ENCODE peak calls at places on chromosomes 2 and 18, in four cellular contexts. Q is transverse colon, A is GM12891, D is endothelial cell of umbilical vein. S is an unnamed sample.

GRCh38 chr2:28161466-28161865 is 231.2 kb upstream of the FOSL2 start:
- DNase-seq in A (no peak), D (no peak), Q (no peak), S (no peak)

GRCh38 chr18:21389283-21389682 is 147.3 kb downstream of the GREB1L start:
- DNase-seq in Q (no peak), A (no peak), D (no peak), S (no peak)

GRCh38 chr2:104932243-104932642 is 78.3 kb downstream of the POU3F3 start:
- DNase-seq in Q (no peak), D (no peak), A (no peak), S (no peak)

GRCh38 chr2:183232161-183232865 is 108.1 kb downstream of the NUP35 start:
- DNase-seq in Q (no peak), D (no peak), A (no peak), S (no peak)

GRCh38 chr2:225013432-225014048 is 28.7 kb downstream of the DOCK10 start:
- DNase-seq in A (no peak), Q (no peak), D (no peak), S (no peak)

GRCh38 chr2:82790277-82791021 is 1668.6 kb downstream of the SUCLG1 start:
- DNase-seq in D (no peak), Q (no peak), A (no peak), S (no peak)

GRCh38 chr18:48674758-48675157 is 135.9 kb downstream of the CTIF start:
- DNase-seq in A (no peak), Q (no peak), D (no peak), S (no peak)

GRCh38 chr2:145484443-145485086 is 964.6 kb upstream of the ZEB2 start:
- DNase-seq in Q (no peak), A (no peak), D (peak), S (no peak)

GRCh38 chr2:120999374-121000097 is 263.9 kb downstream of the GLI2 start:
- DNase-seq in A (no peak), Q (no peak), D (no peak), S (no peak)

GRCh38 chr2:23639406-23639982 is 254.5 kb downstream of the KLHL29 start:
- DNase-seq in A (no peak), D (no peak), Q (no peak), S (no peak)

GRCh38 chr2:228674155-228674554 is 492.7 kb upstream of the SPHKAP start:
- DNase-seq in Q (no peak), A (no peak), D (no peak), S (no peak)

GRCh38 chr2:135132314-135132713 is 80.2 kb downstream of the RAB3GAP1 start:
- DNase-seq in D (no peak), A (no peak), Q (no peak), S (no peak)

GRCh38 chr2:197125000-197125399 is 185.6 kb downstream of the ANKRD44 start:
- DNase-seq in D (no peak), Q (no peak), A (no peak), S (no peak)

GRCh38 chr18:51391731-51392130 is 194.2 kb upstream of the MEX3C start:
- DNase-seq in Q (no peak), D (no peak), A (no peak), S (no peak)

GRCh38 chr2:236550701-236551465 is 18.7 kb upstream of the ACKR3 start:
- DNase-seq in D (no peak), A (no peak), Q (no peak), S (no peak)

GRCh38 chr2:219392754-219393153 is 5.0 kb upstream of the DNPEP start:
- DNase-seq in D (no peak), Q (no peak), A (no peak), S (no peak)

GRCh38 chr2:98505991-98506664 is 61.5 kb downstream of the INPP4A start:
- DNase-seq in D (no peak), A (no peak), Q (no peak), S (no peak)

GRCh38 chr2:145055651-145056050 is 535.7 kb upstream of the ZEB2 start:
- DNase-seq in Q (no peak), A (no peak), D (no peak), S (no peak)

GRCh38 chr2:204453730-204454167 is 91.5 kb upstream of the PARD3B start:
- DNase-seq in D (peak), Q (peak), A (no peak), S (no peak)

GRCh38 chr2:189402932-189403331 is 38.3 kb upstream of the WDR75 start:
- DNase-seq in Q (no peak), D (no peak), A (no peak), S (no peak)

GRCh38 chr2:190571666-190572065 is 37.1 kb upstream of the NEMP2 start:
- DNase-seq in D (no peak), Q (no peak), A (no peak), S (no peak)

GRCh38 chr2:173962036-173962435 is 3.1 kb downstream of the SP3 start:
- DNase-seq in Q (no peak), D (peak), A (no peak), S (no peak)

GRCh38 chr2:134260726-134261125 is 6.9 kb downstream of the MGAT5 start:
- DNase-seq in Q (no peak), A (no peak), D (no peak), S (no peak)

GRCh38 chr2:204686415-204686814 is 141.1 kb downstream of the PARD3B start:
- DNase-seq in A (no peak), D (no peak), Q (no peak), S (no peak)

GRCh38 chr2:67650292-67651133 is 253.4 kb downstream of the ETAA1 start:
- DNase-seq in D (peak), A (peak), Q (peak), S (no peak)

GRCh38 chr2:181312515-181312927 is 144.7 kb upstream of the ITGA4 start:
- DNase-seq in Q (peak), A (no peak), D (no peak), S (no peak)

GRCh38 chr2:204251977-204252376 is 293.3 kb upstream of the PARD3B start:
- DNase-seq in A (no peak), D (no peak), Q (no peak), S (no peak)

GRCh38 chr2:144449028-144449406 is 70.9 kb downstream of the ZEB2 start:
- DNase-seq in Q (no peak), A (no peak), D (no peak), S (no peak)

GRCh38 chr18:8351173-8351572 is 258.1 kb upstream of the RAB12 start:
- DNase-seq in Q (no peak), A (no peak), D (no peak), S (no peak)

GRCh38 chr18:29749699-29750098 is 1292.8 kb downstream of the DSC3 start:
- DNase-seq in Q (no peak), A (no peak), D (no peak), S (no peak)

GRCh38 chr2:72747344-72747743 is 78.5 kb downstream of the EXOC6B start:
- DNase-seq in D (no peak), A (no peak), Q (no peak), S (no peak)

GRCh38 chr18:3380384-3380961 is 69.5 kb upstream of the TGIF1 start:
- DNase-seq in A (no peak), D (peak), Q (no peak), S (no peak)

GRCh38 chr2:195898505-195898904 is 170.1 kb downstream of the DNAH7 start:
- DNase-seq in A (no peak), D (peak), Q (peak), S (no peak)

GRCh38 chr2:190069936-190070696 is 7.6 kb upstream of the MSTN start:
- DNase-seq in D (peak), A (no peak), Q (no peak), S (no peak)

GRCh38 chr2:173851256-173851655 is 113.9 kb downstream of the SP3 start:
- DNase-seq in A (no peak), Q (no peak), D (no peak), S (no peak)

GRCh38 chr2:112724611-112725525 is 4.0 kb downstream of the NT5DC4 start:
- DNase-seq in A (peak), Q (no peak), D (no peak), S (no peak)

GRCh38 chr18:76491801-76492668 is 3.0 kb downstream of the ZNF516 start:
- DNase-seq in D (peak), A (no peak), Q (peak), S (no peak)

GRCh38 chr18:76494181-76494540 is 881 bp downstream of the ZNF516 start:
- DNase-seq in Q (peak), D (no peak), A (no peak), S (no peak)

GRCh38 chr18:76491436-76491800 is 3.6 kb downstream of the ZNF516 start:
- DNase-seq in Q (peak), A (peak), D (no peak), S (peak)

GRCh38 chr18:76493213-76494107 is 1.6 kb downstream of the ZNF516 start:
- DNase-seq in D (peak), A (peak), Q (no peak), S (no peak)

DNA sequence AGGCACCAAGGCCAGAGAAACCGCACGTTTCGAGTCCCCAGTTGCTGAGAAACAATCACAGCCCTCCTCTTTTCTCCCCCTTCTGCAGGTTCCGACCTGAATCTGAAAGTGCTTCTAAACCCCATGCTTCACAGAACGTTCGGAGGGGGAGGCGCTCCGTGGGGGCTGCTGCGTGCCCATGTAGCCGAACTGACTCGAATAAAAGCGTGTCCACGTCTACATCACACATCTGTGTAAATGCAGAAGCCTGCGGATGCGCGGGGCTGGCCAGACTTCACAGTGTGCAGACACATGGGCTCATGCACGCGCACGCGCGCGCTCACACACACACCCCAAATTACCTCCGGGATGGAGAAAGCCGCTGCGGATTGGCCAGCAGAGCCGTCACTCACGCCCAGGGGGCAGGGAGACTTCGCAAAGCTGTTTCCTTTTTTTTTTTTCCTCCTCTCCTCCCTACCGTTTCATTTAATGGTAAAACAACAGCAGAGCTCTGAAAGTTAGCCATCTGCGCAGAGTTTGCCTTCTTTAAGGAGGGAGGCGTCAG is 2.3 kb downstream of the ZNF516 start:
- DNase-seq in D (peak), A (peak), Q (peak), S (peak)
- TF ChIP-seq POLR2A in D (peak), A (peak), Q (peak), S (no peak)

DNA sequence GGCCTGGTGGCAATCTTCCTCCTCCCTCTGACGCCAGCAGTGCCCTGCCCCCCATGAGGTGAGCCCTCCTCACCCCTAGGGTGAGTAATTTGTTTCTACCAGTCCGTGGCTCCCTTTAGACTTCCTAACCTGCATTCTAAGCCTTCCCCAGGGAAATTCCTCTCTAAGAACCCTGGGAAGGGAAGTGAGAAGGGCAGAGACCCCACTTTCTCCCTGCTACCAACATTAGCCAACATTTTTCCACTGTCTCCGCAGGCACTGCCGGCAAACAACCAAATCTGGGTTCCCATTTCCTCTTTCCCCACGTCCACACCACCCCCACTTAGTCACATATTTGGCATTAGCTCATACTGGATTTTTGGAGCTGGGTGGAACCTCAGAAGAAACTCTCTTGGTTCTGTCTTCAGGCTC is 69.3 kb downstream of the NRP2 start:
- DNase-seq in D (no peak), A (no peak), Q (no peak), S (no peak)
- TF ChIP-seq POLR2AphosphoS5 in D (no peak), A (no peak), Q (no peak), S (no peak)

DNA sequence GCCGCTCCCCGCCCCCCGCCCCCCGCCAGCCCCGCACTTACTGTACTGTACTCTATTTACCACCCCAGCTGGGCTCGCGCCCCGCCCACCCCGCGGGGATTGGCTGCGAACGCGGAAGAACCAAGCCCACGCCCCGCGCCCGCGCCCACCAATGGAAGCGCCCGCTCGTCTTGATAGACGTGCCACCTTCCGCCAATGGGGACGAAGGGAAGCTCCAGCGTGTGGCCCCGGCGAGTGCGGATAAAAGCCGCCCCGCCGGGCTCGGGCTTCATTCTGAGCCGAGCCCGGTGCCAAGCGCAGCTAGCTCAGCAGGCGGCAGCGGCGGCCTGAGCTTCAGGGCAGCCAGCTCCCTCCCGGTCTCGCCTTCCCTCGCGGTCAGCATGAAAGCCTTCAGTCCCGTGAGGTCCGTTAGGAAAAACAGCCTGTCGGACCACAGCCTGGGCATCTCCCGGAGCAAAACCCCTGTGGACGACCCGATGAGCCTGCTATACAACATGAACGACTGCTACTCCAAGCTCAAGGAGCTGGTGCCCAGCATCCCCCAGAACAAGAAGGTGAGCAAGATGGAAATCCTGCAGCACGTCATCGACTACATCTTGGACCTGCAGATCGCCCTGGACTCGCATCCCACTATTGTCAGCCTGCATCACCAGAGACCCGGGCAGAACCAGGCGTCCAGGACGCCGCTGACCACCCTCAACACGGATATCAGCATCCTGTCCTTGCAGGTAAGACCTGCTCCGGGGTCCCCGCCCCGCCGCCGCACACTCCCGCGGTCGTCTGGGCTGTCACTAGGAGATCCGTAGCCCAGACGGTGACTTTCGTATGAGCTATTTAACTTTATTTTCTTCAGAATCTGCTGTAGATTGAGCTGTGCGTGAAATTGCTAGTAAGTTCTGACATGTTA is at the start of gene ID2:
- DNase-seq in A (peak), Q (peak), D (peak), S (peak)
- TF ChIP-seq POLR2A in A (peak), Q (peak), D (peak), S (peak)

GRCh38 chr2:240997856-240998705 is at the start of gene SNED1:
- DNase-seq in Q (peak), D (peak), A (peak), S (no peak)

GRCh38 chr2:240996161-240996833 is 2.1 kb upstream of the SNED1 start:
- DNase-seq in Q (no peak), A (peak), D (no peak), S (no peak)

GRCh38 chr2:240996834-240997140 is 1.6 kb upstream of the SNED1 start:
- DNase-seq in D (no peak), A (no peak), Q (no peak), S (no peak)

GRCh38 chr2:240998706-240999000 is 235 bp downstream of the SNED1 start:
- DNase-seq in A (no peak), Q (no peak), D (no peak), S (no peak)

DNA sequence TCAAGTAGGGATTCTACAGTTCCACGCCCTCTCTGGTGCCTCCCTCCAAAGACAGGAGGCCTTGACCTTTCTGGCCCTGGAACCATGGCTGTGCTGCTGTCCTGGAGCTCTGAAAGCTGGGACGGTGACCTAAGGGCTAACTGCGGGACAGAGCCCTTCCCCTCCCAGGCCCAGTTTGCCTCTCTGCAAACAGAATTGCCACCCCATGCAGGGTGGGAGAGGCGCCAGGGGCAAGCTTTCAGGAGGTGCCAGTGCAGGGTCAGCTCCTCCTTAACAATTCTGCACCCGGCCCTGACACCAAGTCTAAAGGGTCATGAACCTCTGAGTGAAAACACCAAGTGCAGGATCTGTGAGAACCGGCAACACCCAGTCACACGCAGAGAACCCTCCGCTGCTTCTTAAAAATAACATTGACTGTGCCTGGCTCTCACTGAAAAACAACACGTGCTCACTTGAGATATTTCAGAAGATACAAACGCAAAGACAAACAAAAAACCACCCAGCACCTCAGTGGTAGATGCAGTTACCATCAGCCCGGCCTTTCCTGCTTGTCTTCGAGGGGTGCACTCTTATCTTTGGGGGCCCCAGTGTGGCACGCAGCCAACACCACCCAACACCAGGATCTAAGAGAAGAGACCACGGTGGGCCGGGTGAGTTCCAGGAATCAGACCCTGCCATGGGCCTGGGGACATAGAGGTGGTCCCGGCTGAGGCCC is 1.1 kb upstream of the SNED1 start:
- DNase-seq in D (peak), A (peak), Q (peak), S (no peak)
- TF ChIP-seq POLR2AphosphoS5 in D (no peak), A (no peak), Q (no peak), S (no peak)

DNA sequence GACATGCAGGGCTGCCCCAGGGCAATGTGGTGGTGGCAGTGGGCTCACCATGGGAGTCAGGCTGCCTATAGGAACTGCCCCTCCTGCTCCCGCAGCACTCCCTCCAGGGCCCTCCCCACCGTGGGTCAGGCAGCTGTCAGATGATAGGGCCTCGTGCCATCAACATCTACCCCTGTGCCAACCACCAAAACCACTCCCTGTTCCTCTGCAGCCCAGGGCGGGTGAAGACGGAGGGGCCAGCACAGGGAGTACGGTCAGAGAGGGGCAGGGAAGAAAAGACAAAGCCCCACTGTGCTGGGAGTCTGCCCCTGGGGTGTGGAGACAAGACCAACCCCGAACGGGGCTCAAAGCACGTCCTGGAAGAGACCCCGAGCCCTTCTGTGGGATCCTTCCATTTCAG is 97.4 kb downstream of the TNS1 start:
- DNase-seq in A (no peak), Q (no peak), D (no peak), S (no peak)
- TF ChIP-seq POLR2A in A (no peak), Q (peak), D (no peak), S (no peak)

GRCh38 chr2:30686669-30687068 is 120.6 kb downstream of the CAPN13 start:
- DNase-seq in A (no peak), Q (no peak), D (no peak), S (no peak)
- TF ChIP-seq POLR2AphosphoS5 in A (no peak), Q (no peak), D (no peak), S (no peak)